ENCODE peak calls at places on chromosomes 3 and 15, in ten cellular contexts. P is nucleus accumbens; G is NCI-H1417; J is activated CD8-positive, alpha-beta memory T cell treated with anti-CD3 and anti-CD28 coated beads for 24 hours; M is activated CD8-positive, alpha-beta T cell treated with anti-CD3 and anti-CD28 coated beads for 36 hours; O is small intestine; L is PC-3; B is activated gamma-delta T cell treated with Interleukin-2 at 50 U/mL for 16 hours; D is NCI-H345; U is right lobe of liver. A is an unnamed sample.

GRCh38 chr3:78483070-78483469 is 1284.7 kb downstream of the ROBO1 start:
- DNase-seq in L (no peak), O (no peak), M (no peak), G (no peak), J (no peak), B (no peak), D (no peak), U (no peak), P (no peak), A (no peak)

GRCh38 chr15:70198441-70199123 is 100.9 kb upstream of the TLE3 start:
- DNase-seq in G (no peak), M (no peak), J (no peak), P (no peak), L (no peak), D (no peak), O (no peak), U (no peak), B (no peak), A (no peak)

GRCh38 chr15:97504031-97504430 is 456.5 kb upstream of the ARRDC4 start:
- DNase-seq in O (no peak), M (no peak), D (no peak), U (no peak), L (peak), G (no peak), P (no peak), B (no peak), J (no peak), A (no peak)

GRCh38 chr3:140097874-140098273 is 162.9 kb downstream of the CLSTN2 start:
- DNase-seq in B (no peak), O (no peak), P (no peak), D (no peak), U (no peak), G (no peak), J (no peak), L (no peak), M (no peak), A (no peak)

GRCh38 chr15:68598171-68599152 is 19.7 kb downstream of the CORO2B start:
- DNase-seq in U (no peak), L (no peak), O (no peak), M (no peak), G (no peak), B (no peak), D (no peak), P (no peak), J (no peak), A (no peak)

GRCh38 chr3:103813955-103814354 is 1379.1 kb downstream of the ZPLD1 start:
- DNase-seq in B (no peak), U (no peak), G (peak), D (peak), M (no peak), L (no peak), J (no peak), P (no peak), O (no peak), A (no peak)

GRCh38 chr3:157718835-157719234 is 215.6 kb upstream of the VEPH1 start:
- DNase-seq in M (no peak), J (no peak), O (no peak), G (no peak), D (no peak), B (no peak), L (no peak), U (no peak), P (no peak), A (no peak)

GRCh38 chr3:128263946-128264345 is 110.7 kb downstream of the EEFSEC start:
- DNase-seq in B (no peak), J (no peak), O (no peak), D (no peak), G (no peak), U (no peak), P (no peak), M (no peak), L (no peak), A (no peak)

GRCh38 chr15:34616613-34617012 is 33.2 kb upstream of the GOLGA8B start:
- DNase-seq in U (no peak), G (no peak), M (no peak), P (no peak), O (peak), B (no peak), D (no peak), L (peak), J (no peak), A (no peak)

GRCh38 chr3:168165390-168166269 is 69.9 kb upstream of the GOLIM4 start:
- DNase-seq in B (peak), O (peak), L (peak), J (no peak), U (no peak), G (peak), D (peak), M (peak), P (peak), A (no peak)

GRCh38 chr3:141795719-141796435 is 32.7 kb downstream of the GRK7 start:
- DNase-seq in L (no peak), U (no peak), O (peak), G (no peak), D (peak), J (no peak), B (peak), M (peak), P (no peak), A (no peak)

GRCh38 chr3:174986685-174987084 is 127.6 kb downstream of the NAALADL2 start:
- DNase-seq in G (no peak), B (no peak), P (no peak), J (no peak), O (no peak), M (no peak), L (peak), U (no peak), D (no peak), A (no peak)

GRCh38 chr15:63013052-63013808 is 29.3 kb upstream of the TPM1 start:
- DNase-seq in L (peak), D (no peak), G (no peak), M (no peak), B (no peak), P (no peak), O (no peak), J (no peak), U (no peak), A (no peak)

GRCh38 chr15:48433226-48433886 is 102.1 kb downstream of the DUT start:
- DNase-seq in J (no peak), L (peak), B (no peak), P (no peak), O (no peak), U (no peak), G (no peak), D (no peak), M (peak), A (no peak)

GRCh38 chr3:37542772-37543449 is 318.8 kb upstream of the CTDSPL start:
- DNase-seq in G (no peak), U (no peak), P (no peak), D (no peak), B (no peak), L (peak), J (no peak), M (no peak), O (no peak), A (no peak)

GRCh38 chr15:64703632-64703959 is 71.8 kb downstream of the RBPMS2 start:
- DNase-seq in J (no peak), M (no peak), U (no peak), O (no peak), L (no peak), G (no peak), P (no peak), D (no peak), B (no peak), A (no peak)

GRCh38 chr15:89997079-89997478 is 4.0 kb upstream of the ZNF710 start:
- DNase-seq in D (no peak), M (no peak), J (no peak), O (no peak), B (no peak), U (no peak), L (no peak), G (no peak), P (no peak), A (no peak)

GRCh38 chr3:34405159-34405558 is 606.7 kb downstream of the PDCD6IP start:
- DNase-seq in L (no peak), D (no peak), J (no peak), O (no peak), P (no peak), B (no peak), M (no peak), G (no peak), U (no peak), A (no peak)

GRCh38 chr3:29385056-29385455 is 104.2 kb downstream of the RBMS3 start:
- DNase-seq in B (no peak), M (no peak), D (no peak), G (no peak), P (no peak), O (no peak), L (no peak), U (no peak), J (no peak), A (no peak)

GRCh38 chr15:36428102-36428845 is 151.2 kb upstream of the CDIN1 start:
- DNase-seq in G (no peak), D (no peak), J (no peak), O (no peak), L (peak), P (no peak), U (no peak), M (no peak), B (no peak), A (no peak)

GRCh38 chr15:70315431-70315830 is 217.7 kb upstream of the TLE3 start:
- DNase-seq in L (no peak), M (no peak), P (no peak), O (no peak), B (no peak), D (no peak), U (no peak), G (no peak), J (no peak), A (no peak)

GRCh38 chr3:147945968-147946519 is 536.9 kb downstream of the ZIC1 start:
- DNase-seq in D (no peak), G (no peak), M (no peak), L (peak), U (peak), P (no peak), J (no peak), B (no peak), O (peak), A (no peak)

GRCh38 chr3:123330441-123330991 is 118.4 kb downstream of the ADCY5 start:
- DNase-seq in U (no peak), G (no peak), O (no peak), L (no peak), B (no peak), J (no peak), D (no peak), P (no peak), M (no peak), A (no peak)

GRCh38 chr3:87997298-87997697 is 61.5 kb downstream of the CGGBP1 start:
- DNase-seq in L (peak), G (no peak), P (no peak), O (no peak), M (peak), B (no peak), D (no peak), J (no peak), U (no peak), A (no peak)

GRCh38 chr15:36370735-36371115 is 208.7 kb upstream of the CDIN1 start:
- DNase-seq in G (no peak), D (no peak), O (no peak), B (no peak), U (no peak), M (no peak), L (peak), J (no peak), P (no peak), A (no peak)

GRCh38 chr3:100681496-100681895 is 27.8 kb upstream of the TFG start:
- DNase-seq in J (no peak), P (no peak), B (no peak), G (no peak), U (no peak), M (no peak), O (peak), L (no peak), D (no peak), A (no peak)

GRCh38 chr3:33889394-33890039 is 91.1 kb downstream of the PDCD6IP start:
- DNase-seq in P (no peak), M (no peak), U (no peak), D (no peak), O (no peak), L (no peak), J (no peak), G (no peak), B (no peak), A (no peak)

GRCh38 chr15:69757186-69757585 is 304.6 kb downstream of the RPLP1 start:
- DNase-seq in L (peak), B (peak), G (no peak), J (peak), D (no peak), P (no peak), M (peak), O (no peak), U (no peak), A (no peak)

GRCh38 chr15:81752149-81752942 is 293.5 kb downstream of the MEX3B start:
- DNase-seq in L (peak), B (no peak), U (peak), M (no peak), P (peak), G (peak), D (peak), O (peak), J (no peak), A (no peak)

A was measured in vagina.